ENCODE peak calls at places on chromosomes 4 and X, in seven cellular contexts. R, Y, A, L, H, P and K are unnamed samples.

GRCh38 chrX:11427082-11428033 is 134.1 kb downstream of the AMELX start:
- DNase-seq in Y (peak), H (peak), R (no peak), L (peak), A (peak), P (peak), K (peak)

GRCh38 chrX:22057667-22058066 is 25.5 kb downstream of the PHEX start:
- DNase-seq in Y (no peak), P (no peak), L (no peak), H (no peak), R (no peak), A (no peak), K (no peak)

GRCh38 chr4:150722908-150723362 is 141.0 kb downstream of the MAB21L2 start:
- DNase-seq in P (no peak), L (peak), Y (peak), H (no peak), A (peak), R (peak), K (no peak)

GRCh38 chrX:108439961-108440696 is 491 bp downstream of the COL4A5 start:
- DNase-seq in L (no peak), A (no peak), H (peak), P (peak), R (peak), Y (peak), K (no peak)

GRCh38 chrX:144730486-144730885 is 516.8 kb upstream of the SPANXN1 start:
- DNase-seq in H (no peak), Y (no peak), A (no peak), L (no peak), P (no peak), R (no peak), K (no peak)

GRCh38 chrX:41707218-41707617 is 16.8 kb upstream of the GPR82 start:
- DNase-seq in L (no peak), A (no peak), H (no peak), R (no peak), P (no peak), Y (no peak), K (no peak)

GRCh38 chrX:23885803-23886202 is 21.9 kb downstream of the APOO start:
- DNase-seq in L (no peak), A (no peak), H (no peak), Y (no peak), R (no peak), P (no peak), K (no peak)

GRCh38 chr4:11618666-11619282 is 190.1 kb upstream of the HS3ST1 start:
- DNase-seq in A (no peak), H (no peak), P (no peak), L (no peak), Y (no peak), R (no peak), K (no peak)

GRCh38 chr4:5940470-5941203 is 47.8 kb upstream of the CRMP1 start:
- DNase-seq in L (no peak), Y (no peak), P (no peak), R (no peak), H (peak), A (no peak), K (no peak)

GRCh38 chr4:24910504-24910903 is 2.3 kb downstream of the CCDC149 start:
- DNase-seq in Y (no peak), L (no peak), A (no peak), H (no peak), R (no peak), P (no peak), K (no peak)

GRCh38 chr4:66294626-66295025 is 624.3 kb upstream of the EPHA5 start:
- DNase-seq in Y (no peak), A (no peak), P (no peak), H (no peak), R (no peak), L (no peak), K (no peak)

GRCh38 chrX:76922100-76922499 is 494.6 kb downstream of the MAGEE1 start:
- DNase-seq in R (no peak), L (no peak), A (no peak), P (no peak), H (no peak), Y (no peak), K (no peak)

GRCh38 chrX:81174286-81174685 is 27.4 kb downstream of the HMGN5 start:
- DNase-seq in A (no peak), Y (no peak), L (no peak), P (no peak), R (no peak), H (no peak), K (no peak)

GRCh38 chrX:68998716-68999115 is 166.5 kb downstream of the PJA1 start:
- DNase-seq in H (no peak), A (no peak), R (no peak), P (no peak), Y (no peak), L (no peak), K (no peak)

GRCh38 chr4:153114771-153115321 is 89.4 kb upstream of the TRIM2 start:
- DNase-seq in H (no peak), R (peak), L (no peak), P (no peak), A (no peak), Y (no peak), K (no peak)

GRCh38 chr4:39613093-39613656 is 25.5 kb downstream of the SMIM14 start:
- DNase-seq in L (no peak), R (peak), Y (no peak), A (no peak), P (no peak), H (no peak), K (peak)

GRCh38 chrX:63918611-63919010 is 133.6 kb upstream of the ARHGEF9 start:
- DNase-seq in H (no peak), L (peak), P (no peak), Y (no peak), R (peak), A (no peak), K (no peak)

GRCh38 chr4:168177546-168178149 is 85.3 kb downstream of the ANXA10 start:
- DNase-seq in P (no peak), Y (no peak), H (no peak), A (no peak), R (no peak), L (no peak), K (no peak)

GRCh38 chrX:2387614-2388239 is 113.0 kb downstream of the DHRSX start:
- DNase-seq in Y (no peak), H (no peak), L (no peak), A (no peak), P (no peak), R (no peak), K (no peak)

GRCh38 chrX:30275498-30275897 is 28.6 kb downstream of the MAGEB1 start:
- DNase-seq in H (no peak), L (no peak), R (peak), P (no peak), A (no peak), Y (no peak), K (no peak)

GRCh38 chrX:138710311-138710791 is 1.2 kb downstream of the FGF13 start:
- DNase-seq in R (no peak), Y (peak), A (no peak), L (no peak), P (peak), H (peak), K (no peak)

GRCh38 chrX:133794151-133794550 is 191.2 kb downstream of the GPC3 start:
- DNase-seq in L (no peak), R (no peak), H (no peak), P (no peak), Y (no peak), A (no peak), K (no peak)

GRCh38 chrX:18755651-18756050 is 48.2 kb downstream of the PPEF1 start:
- DNase-seq in A (no peak), P (no peak), Y (no peak), H (no peak), L (no peak), R (no peak), K (no peak)

GRCh38 chr4:3335982-3336381 is 43.2 kb downstream of the RGS12 start:
- DNase-seq in Y (no peak), L (no peak), H (no peak), A (no peak), P (no peak), R (no peak), K (no peak)

GRCh38 chr4:172786039-172786792 is 382.4 kb upstream of the GALNT7 start:
- DNase-seq in H (no peak), L (no peak), R (no peak), Y (peak), P (no peak), A (no peak), K (no peak)

GRCh38 chr4:122224348-122224747 is 72.2 kb downstream of the BLTP1 start:
- DNase-seq in P (no peak), R (no peak), Y (no peak), H (no peak), A (no peak), L (peak), K (no peak)

GRCh38 chr4:154683956-154684681 is 59.7 kb upstream of the LRAT start:
- DNase-seq in Y (no peak), A (no peak), R (no peak), P (no peak), H (no peak), L (no peak), K (no peak)

GRCh38 chr4:154687840-154688239 is 56.0 kb upstream of the LRAT start:
- DNase-seq in L (no peak), R (no peak), A (no peak), H (no peak), P (no peak), Y (no peak), K (no peak)

GRCh38 chr4:154691229-154691628 is 52.6 kb upstream of the LRAT start:
- DNase-seq in A (no peak), R (no peak), P (no peak), H (no peak), Y (no peak), L (no peak), K (no peak)

GRCh38 chr4:154692311-154692818 is 51.4 kb upstream of the LRAT start:
- DNase-seq in R (no peak), Y (no peak), H (no peak), P (no peak), A (no peak), L (no peak), K (no peak)

DNA sequence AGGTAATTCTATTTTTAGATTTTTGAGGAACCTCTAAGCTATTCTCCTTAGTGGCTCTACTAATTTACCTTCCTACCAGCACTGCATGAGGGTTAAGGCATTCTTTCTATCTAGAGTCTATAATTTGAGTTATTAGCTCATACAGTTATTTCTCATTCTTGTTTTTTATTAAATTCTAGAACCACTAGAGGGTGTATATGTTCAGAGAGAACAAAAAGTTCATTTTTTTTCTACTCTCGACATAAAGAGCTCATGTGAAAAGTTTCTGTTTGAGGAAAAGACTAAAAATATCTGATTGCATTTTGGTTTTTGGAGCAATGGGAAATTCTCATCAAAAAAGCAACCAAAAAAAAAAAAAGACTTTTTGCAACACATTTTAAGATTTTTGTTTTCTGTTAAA is 57.0 kb upstream of the LRAT start:
- DNase-seq in L (no peak), H (no peak), P (no peak), R (no peak), Y (no peak), A (no peak), K (no peak)
- TF ChIP-seq CTCF in L (no peak), H (peak), P (peak), R (no peak), Y (no peak), A (no peak), K (no peak)

GRCh38 chr4:85963231-85963630 is 396.6 kb downstream of the MAPK10 start:
- DNase-seq in Y (no peak), R (no peak), P (no peak), L (no peak), A (no peak), H (no peak), K (no peak)

GRCh38 chr4:85966308-85966882 is 393.5 kb downstream of the MAPK10 start:
- DNase-seq in P (no peak), A (no peak), R (no peak), H (no peak), Y (no peak), L (no peak), K (no peak)

GRCh38 chr4:85965529-85965928 is 394.3 kb downstream of the MAPK10 start:
- DNase-seq in H (no peak), L (no peak), R (no peak), A (no peak), P (no peak), Y (no peak), K (no peak)

GRCh38 chr4:85961887-85962286 is 398.0 kb downstream of the MAPK10 start:
- DNase-seq in H (no peak), P (no peak), Y (no peak), R (no peak), A (no peak), L (no peak), K (no peak)

DNA sequence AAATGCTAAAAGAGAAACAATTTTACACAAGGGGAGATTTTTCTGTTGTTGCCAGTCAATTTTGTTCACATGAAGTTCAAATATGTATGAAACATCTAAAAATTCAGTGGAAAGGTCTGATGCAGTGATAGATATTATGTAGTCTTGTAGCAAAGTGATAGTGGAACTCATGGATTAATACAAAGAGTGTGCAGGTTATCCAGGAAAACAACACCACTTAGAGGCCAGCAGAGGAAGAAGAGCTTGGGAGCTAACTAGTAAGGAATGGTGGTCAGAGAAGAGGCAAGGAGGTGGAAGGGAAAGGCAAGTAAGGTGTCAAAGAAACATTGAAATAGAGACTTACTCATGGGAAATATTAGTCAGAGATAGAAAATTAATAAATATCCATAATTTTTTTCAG is 395.6 kb downstream of the MAPK10 start:
- DNase-seq in P (no peak), L (no peak), H (no peak), R (no peak), Y (no peak), A (no peak), K (no peak)
- TF ChIP-seq CTCF in P (no peak), L (peak), H (no peak), R (peak), Y (no peak), A (no peak), K (no peak)

GRCh38 chr4:55411621-55412020 is 15.9 kb downstream of the TMEM165 start:
- DNase-seq in Y (no peak), H (no peak), P (no peak), L (no peak), R (no peak), A (no peak), K (no peak)
- TF ChIP-seq CTCF in Y (no peak), H (no peak), P (no peak), L (no peak), R (no peak), A (no peak), K (no peak)

DNA sequence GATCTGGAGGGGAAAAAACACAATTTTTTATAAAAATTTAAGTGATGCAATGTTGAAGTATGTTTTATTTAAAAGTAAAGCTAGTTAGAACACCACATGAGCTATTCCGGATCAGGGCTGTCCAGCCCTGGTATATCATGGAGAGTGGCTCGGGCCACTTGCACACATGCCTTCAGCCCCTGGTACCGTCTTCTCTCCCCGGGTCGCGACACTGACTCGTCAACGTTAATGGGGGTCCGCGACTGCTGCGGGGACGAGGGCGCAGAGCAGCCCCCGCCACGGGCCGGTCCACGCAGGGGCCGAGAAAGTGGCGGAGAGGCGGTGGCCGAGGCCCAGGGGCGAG is 204.7 kb downstream of the TENM3 start:
- DNase-seq in R (peak), H (no peak), P (peak), L (no peak), Y (no peak), A (no peak), K (no peak)
- TF ChIP-seq CTCF in R (no peak), H (no peak), P (no peak), L (no peak), Y (no peak), A (no peak), K (no peak)

DNA sequence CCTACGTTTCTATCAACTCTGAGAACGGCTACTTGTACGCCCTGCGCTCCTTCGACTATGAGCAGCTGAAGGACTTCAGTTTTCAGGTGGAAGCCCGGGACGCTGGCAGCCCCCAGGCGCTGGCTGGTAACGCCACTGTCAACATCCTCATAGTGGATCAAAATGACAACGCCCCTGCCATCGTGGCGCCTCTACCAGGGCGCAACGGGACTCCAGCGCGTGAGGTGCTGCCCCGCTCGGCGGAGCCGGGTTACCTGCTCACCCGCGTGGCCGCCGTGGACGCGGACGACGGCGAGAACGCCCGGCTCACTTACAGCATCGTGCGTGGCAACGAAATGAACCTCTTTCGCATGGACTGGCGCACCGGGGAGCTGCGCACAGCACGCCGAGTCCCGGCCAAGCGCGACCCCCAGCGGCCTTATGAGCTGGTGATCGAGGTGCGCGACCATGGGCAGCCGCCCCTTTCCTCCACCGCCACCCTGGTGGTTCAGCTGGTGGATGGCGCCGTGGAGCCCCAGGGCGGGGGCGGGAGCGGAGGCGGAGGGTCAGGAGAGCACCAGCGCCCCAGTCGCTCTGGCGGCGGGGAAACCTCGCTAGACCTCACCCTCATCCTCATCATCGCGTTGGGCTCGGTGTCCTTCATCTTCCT is 2.7 kb downstream of the PCDH10 start:
- DNase-seq in A (no peak), H (peak), L (no peak), P (peak), Y (no peak), R (no peak), K (peak)
- TF ChIP-seq CTCF in A (no peak), H (peak), L (no peak), P (peak), Y (no peak), R (peak), K (no peak)

DNA sequence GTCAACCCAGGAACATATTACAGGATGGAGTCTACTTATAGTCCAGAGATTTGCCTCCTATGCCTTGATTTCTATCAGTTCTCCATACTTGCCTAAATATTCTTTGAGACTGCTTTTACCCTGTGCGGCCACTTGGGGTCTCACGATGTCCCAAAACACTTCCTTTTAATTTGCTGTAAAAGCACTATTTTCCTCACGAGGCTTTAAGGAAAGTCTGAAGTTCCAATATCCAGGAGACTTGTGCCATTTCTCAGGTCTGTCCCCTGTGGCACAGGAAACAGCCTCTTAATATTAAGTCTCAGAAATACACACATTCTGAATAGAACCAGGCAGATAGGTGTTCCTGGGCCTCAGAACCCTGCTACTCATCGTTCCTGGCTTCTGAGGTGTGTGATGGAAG is 142.9 kb downstream of the TMEM164 start:
- DNase-seq in P (peak), H (no peak), L (no peak), Y (no peak), A (no peak), R (peak), K (peak)
- TF ChIP-seq CTCF in P (peak), H (peak), L (peak), Y (peak), A (peak), R (peak), K (peak)

GRCh38 chrX:120377179-120377578 is 15.3 kb downstream of the ATP1B4 start:
- DNase-seq in H (no peak), L (no peak), A (no peak), Y (no peak), R (no peak), P (no peak), K (no peak)

GRCh38 chrX:120378570-120378969 is 16.7 kb downstream of the ATP1B4 start:
- DNase-seq in P (no peak), R (no peak), H (no peak), A (no peak), Y (no peak), L (no peak), K (no peak)

DNA sequence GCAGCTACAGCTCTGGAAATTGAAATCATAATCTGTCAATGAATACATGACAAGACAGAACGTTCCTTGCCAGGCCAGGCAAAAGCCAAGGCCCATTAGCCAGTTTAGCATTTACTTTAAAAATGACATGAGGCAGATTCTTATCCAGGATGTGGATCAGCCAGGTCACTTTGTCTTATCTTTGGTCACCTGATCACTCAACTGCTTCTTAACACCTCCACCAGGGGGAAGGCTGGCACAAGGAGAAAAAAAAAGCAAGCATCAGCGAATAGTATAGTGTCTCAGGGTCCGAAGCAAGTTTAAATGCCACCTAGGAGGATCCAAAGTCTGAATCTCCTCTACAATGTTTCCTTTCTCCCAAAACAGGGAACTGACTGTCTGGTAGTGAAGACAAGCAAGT is 18.8 kb downstream of the ATP1B4 start:
- DNase-seq in P (no peak), A (no peak), R (no peak), H (no peak), L (no peak), Y (no peak), K (peak)
- TF ChIP-seq CTCF in P (peak), A (no peak), R (peak), H (peak), L (no peak), Y (no peak), K (no peak)

DNA sequence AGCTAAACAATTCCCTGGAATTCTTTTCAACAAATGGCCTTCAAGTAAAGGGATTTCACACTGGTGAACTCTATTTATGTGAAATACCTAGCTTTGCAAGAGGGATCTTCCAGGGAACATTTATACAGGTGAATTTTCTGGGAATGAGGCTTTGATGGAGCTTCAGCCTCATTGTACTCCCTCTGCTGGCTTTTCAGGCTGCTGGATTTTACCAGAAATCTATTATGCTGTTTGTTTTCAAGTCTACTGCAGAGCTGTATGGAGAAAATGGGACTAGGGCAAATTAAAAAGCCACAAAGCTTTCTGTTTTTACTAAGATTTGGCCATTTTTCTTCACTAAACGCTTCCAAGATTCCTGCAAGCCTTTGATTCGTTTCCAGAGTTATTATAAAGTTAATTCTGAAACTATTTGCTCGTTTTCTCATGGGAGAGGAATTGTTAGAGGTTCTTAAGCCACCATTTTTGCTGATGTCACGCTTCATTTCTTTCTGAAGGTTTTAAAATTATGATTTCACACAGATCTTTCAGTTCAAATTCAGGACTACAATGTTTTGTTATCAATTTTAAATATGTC is 31.6 kb downstream of the KDM6A start:
- DNase-seq in R (no peak), L (no peak), P (no peak), A (no peak), Y (no peak), H (no peak), K (no peak)
- TF ChIP-seq CTCF in R (no peak), L (peak), P (no peak), A (no peak), Y (no peak), H (no peak), K (no peak)